ENCODE peak calls at places on chromosomes 2 and 18, in five cellular contexts. One of them, this sample, is unnamed.

GRCh38 chr2:199329466-199329865 is 128.3 kb downstream of the SATB2 start:
- DNase-seq in endodermal cell: no peak
- DNase-seq in DND-41: no peak
- DNase-seq in tibial nerve: no peak
- DNase-seq in K562: no peak
- DNase-seq in this sample: no peak

GRCh38 chr2:94982661-94983060 is 42.8 kb upstream of the MAL start:
- DNase-seq in endodermal cell: no peak
- DNase-seq in DND-41: no peak
- DNase-seq in tibial nerve: no peak
- DNase-seq in K562: no peak
- DNase-seq in this sample: no peak

GRCh38 chr2:71313-72035 is 25.2 kb upstream of the FAM110C start:
- DNase-seq in endodermal cell: no peak
- DNase-seq in DND-41: no peak
- DNase-seq in tibial nerve: no peak
- DNase-seq in K562: no peak
- DNase-seq in this sample: no peak

GRCh38 chr2:169080250-169081035 is 11.1 kb downstream of the DHRS9 start:
- DNase-seq in endodermal cell: no peak
- DNase-seq in DND-41: no peak
- DNase-seq in tibial nerve: no peak
- DNase-seq in K562: no peak
- DNase-seq in this sample: no peak

GRCh38 chr2:44912660-44913059 is 28.8 kb upstream of the SIX3 start:
- DNase-seq in endodermal cell: no peak
- DNase-seq in DND-41: no peak
- DNase-seq in tibial nerve: no peak
- DNase-seq in K562: no peak
- DNase-seq in this sample: no peak

GRCh38 chr2:42049411-42050349 is 1.9 kb downstream of the PKDCC start:
- DNase-seq in endodermal cell: no peak
- DNase-seq in DND-41: no peak
- DNase-seq in tibial nerve: no peak
- DNase-seq in K562: no peak
- DNase-seq in this sample: no peak

GRCh38 chr2:140316345-140316744 is 1536.2 kb upstream of the NXPH2 start:
- DNase-seq in endodermal cell: no peak
- DNase-seq in DND-41: no peak
- DNase-seq in tibial nerve: no peak
- DNase-seq in K562: no peak
- DNase-seq in this sample: no peak

GRCh38 chr2:228827056-228827455 is 444.0 kb downstream of the PID1 start:
- DNase-seq in endodermal cell: no peak
- DNase-seq in DND-41: no peak
- DNase-seq in tibial nerve: no peak
- DNase-seq in K562: no peak
- DNase-seq in this sample: no peak

GRCh38 chr2:8541636-8542035 is 140.2 kb upstream of the ID2 start:
- DNase-seq in endodermal cell: peak; percentile 35
- DNase-seq in DND-41: no peak
- DNase-seq in tibial nerve: no peak
- DNase-seq in K562: no peak
- DNase-seq in this sample: no peak

GRCh38 chr2:200264631-200265030 is 41.9 kb upstream of the SPATS2L start:
- DNase-seq in endodermal cell: no peak
- DNase-seq in DND-41: no peak
- DNase-seq in tibial nerve: no peak
- DNase-seq in K562: no peak
- DNase-seq in this sample: no peak

GRCh38 chr2:10658041-10658913 is 31.5 kb downstream of the NOL10 start:
- DNase-seq in endodermal cell: no peak
- DNase-seq in DND-41: no peak
- DNase-seq in tibial nerve: no peak
- DNase-seq in K562: no peak
- DNase-seq in this sample: no peak

GRCh38 chr2:134679740-134680139 is 39.1 kb downstream of the TMEM163 start:
- DNase-seq in endodermal cell: no peak
- DNase-seq in DND-41: peak; percentile 62
- DNase-seq in tibial nerve: no peak
- DNase-seq in K562: no peak
- DNase-seq in this sample: no peak

GRCh38 chr2:196499686-196500085 is 139.8 kb upstream of the CCDC150 start:
- DNase-seq in endodermal cell: no peak
- DNase-seq in DND-41: no peak
- DNase-seq in tibial nerve: no peak
- DNase-seq in K562: no peak
- DNase-seq in this sample: no peak

DNA sequence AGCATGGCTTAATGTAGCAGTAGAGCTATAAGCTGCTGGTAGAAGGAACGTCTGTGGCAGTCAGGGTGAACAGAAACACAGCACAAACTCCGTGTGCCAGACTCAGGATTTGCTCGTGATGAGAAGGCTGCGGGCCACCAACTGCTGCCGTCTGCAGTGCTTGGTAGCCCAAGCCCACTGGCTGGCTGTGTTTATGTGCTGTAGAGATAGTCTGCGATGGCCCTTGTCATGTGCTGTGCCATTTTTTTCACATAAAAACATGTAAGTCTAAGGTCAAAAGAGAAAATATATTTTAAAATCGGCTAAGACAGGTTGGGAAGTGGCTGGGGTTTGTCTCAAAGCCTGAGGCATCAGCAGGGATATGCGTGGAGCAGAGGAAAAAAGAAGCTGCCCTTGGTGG is 78.7 kb downstream of the PRPF40A start:
- DNase-seq in endodermal cell: no peak
- DNase-seq in DND-41: no peak
- DNase-seq in tibial nerve: no peak
- DNase-seq in K562: no peak
- DNase-seq in this sample: no peak
- H3K36me3 ChIP-seq in endodermal cell: peaks cover 73% of the 10 kb centered on the region
- H3K36me3 ChIP-seq in DND-41: no peaks in the 10 kb centered on the region
- H3K36me3 ChIP-seq in tibial nerve: peaks cover 82% of the 10 kb centered on the region
- H3K36me3 ChIP-seq in K562: no peaks in the 10 kb centered on the region
- H3K36me3 ChIP-seq in this sample: no peaks in the 10 kb centered on the region

DNA sequence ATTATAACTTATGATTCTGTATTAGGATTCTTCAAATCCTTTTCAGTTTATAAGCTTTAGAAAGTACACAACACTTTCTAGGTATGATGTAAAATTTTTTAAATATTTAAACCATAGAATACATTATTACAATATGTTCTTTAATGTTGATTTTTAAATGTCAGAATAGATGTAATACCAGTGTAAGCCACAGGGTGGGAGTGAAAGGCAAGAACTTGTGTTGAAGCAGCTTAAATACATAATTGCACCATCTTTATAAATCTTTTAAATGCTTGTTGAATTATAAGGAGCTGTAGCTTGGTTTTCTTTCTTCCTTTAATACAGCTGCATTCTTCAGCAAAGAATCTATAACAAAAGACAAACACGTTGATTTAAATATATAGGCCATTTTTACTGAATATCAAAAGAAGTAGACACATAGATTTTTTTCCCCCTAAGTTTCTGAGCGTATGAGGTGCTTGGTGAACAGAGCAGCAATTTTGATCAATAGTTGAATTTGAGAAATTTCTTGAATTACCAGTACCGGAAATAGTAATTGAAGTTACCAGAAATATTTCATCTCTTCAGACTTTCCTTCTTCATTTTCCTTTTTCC is 63.0 kb downstream of the TANK start:
- DNase-seq in endodermal cell: no peak
- DNase-seq in DND-41: no peak
- DNase-seq in tibial nerve: no peak
- DNase-seq in K562: peak; percentile 58
- DNase-seq in this sample: no peak
- H3K4me1 ChIP-seq in endodermal cell: no peaks in the 10 kb centered on the region
- H3K4me1 ChIP-seq in DND-41: no peaks in the 10 kb centered on the region
- H3K4me1 ChIP-seq in tibial nerve: no peaks in the 10 kb centered on the region
- H3K4me1 ChIP-seq in K562: no peaks in the 10 kb centered on the region
- H3K4me1 ChIP-seq in this sample: no peaks in the 10 kb centered on the region

GRCh38 chr2:159224061-159224813 is 62.3 kb downstream of the WDSUB1 start:
- DNase-seq in endodermal cell: peak; percentile 39
- DNase-seq in DND-41: no peak
- DNase-seq in tibial nerve: no peak
- DNase-seq in K562: no peak
- DNase-seq in this sample: no peak
- H3K36me3 ChIP-seq in endodermal cell: peaks cover 93% of the 10 kb centered on the region
- H3K36me3 ChIP-seq in DND-41: peaks cover 36% of the 10 kb centered on the region
- H3K36me3 ChIP-seq in tibial nerve: peaks cover 97% of the 10 kb centered on the region
- H3K36me3 ChIP-seq in K562: no peaks in the 10 kb centered on the region
- H3K36me3 ChIP-seq in this sample: peaks cover 4% of the 10 kb centered on the region

GRCh38 chr18:79609021-79609461 is 70.6 kb upstream of the CTDP1 start:
- DNase-seq in endodermal cell: no peak
- DNase-seq in DND-41: no peak
- DNase-seq in tibial nerve: no peak
- DNase-seq in K562: no peak
- DNase-seq in this sample: no peak

GRCh38 chr18:79608069-79608468 is 71.5 kb upstream of the CTDP1 start:
- DNase-seq in endodermal cell: no peak
- DNase-seq in DND-41: no peak
- DNase-seq in tibial nerve: peak; percentile 7
- DNase-seq in K562: no peak
- DNase-seq in this sample: no peak

GRCh38 chr18:79606621-79607331 is 72.8 kb upstream of the CTDP1 start:
- DNase-seq in endodermal cell: no peak
- DNase-seq in DND-41: no peak
- DNase-seq in tibial nerve: peak; percentile 3
- DNase-seq in K562: no peak
- DNase-seq in this sample: no peak

GRCh38 chr18:79608535-79608934 is 71.1 kb upstream of the CTDP1 start:
- DNase-seq in endodermal cell: no peak
- DNase-seq in DND-41: no peak
- DNase-seq in tibial nerve: peak; percentile 10
- DNase-seq in K562: no peak
- DNase-seq in this sample: no peak

GRCh38 chr18:79607361-79607930 is 72.2 kb upstream of the CTDP1 start:
- DNase-seq in endodermal cell: no peak
- DNase-seq in DND-41: no peak
- DNase-seq in tibial nerve: peak; percentile 10
- DNase-seq in K562: no peak
- DNase-seq in this sample: no peak
- H3K4me1 ChIP-seq in endodermal cell: peaks cover 6% of the 10 kb centered on the region
- H3K4me1 ChIP-seq in DND-41: no peaks in the 10 kb centered on the region
- H3K4me1 ChIP-seq in tibial nerve: no peaks in the 10 kb centered on the region
- H3K4me1 ChIP-seq in K562: peaks cover 11% of the 10 kb centered on the region
- H3K4me1 ChIP-seq in this sample: no peaks in the 10 kb centered on the region

GRCh38 chr2:33365264-33365663 is 111.2 kb upstream of the RASGRP3 start:
- DNase-seq in endodermal cell: no peak
- DNase-seq in DND-41: no peak
- DNase-seq in tibial nerve: no peak
- DNase-seq in K562: no peak
- DNase-seq in this sample: no peak
- H3K36me3 ChIP-seq in endodermal cell: no peaks in the 10 kb centered on the region
- H3K36me3 ChIP-seq in DND-41: no peaks in the 10 kb centered on the region
- H3K36me3 ChIP-seq in tibial nerve: peaks cover 7% of the 10 kb centered on the region
- H3K36me3 ChIP-seq in K562: no peaks in the 10 kb centered on the region
- H3K36me3 ChIP-seq in this sample: no peaks in the 10 kb centered on the region

This sample was measured in BE2C.